ENCODE peak calls at places on chromosome 22, in four cellular contexts. O is neuronal stem cell; N is stimulated activated CD4-positive, alpha-beta T cell treated with anti-CD3 and anti-CD28 coated beads, Interleukin-4, amount 100 ng/mL, for 1 hour; Z is Kasumi-1. A is an unnamed sample.

GRCh38 chr22:21865041-21865440 is 2.4 kb downstream of the MAPK1 start:
- DNase-seq in O (no peak), N (no peak), Z (peak), A (peak)

GRCh38 chr22:37199839-37200161 is 11.8 kb upstream of the C1QTNF6 start:
- DNase-seq in O (no peak), N (no peak), Z (no peak), A (no peak)

GRCh38 chr22:36084717-36085116 is 56.1 kb upstream of the RBFOX2 start:
- DNase-seq in O (no peak), N (no peak), Z (no peak), A (no peak)

GRCh38 chr22:17665248-17665647 is 26.7 kb downstream of the BCL2L13 start:
- DNase-seq in O (no peak), N (no peak), Z (no peak), A (no peak)

GRCh38 chr22:23075525-23076216 is 5.4 kb downstream of the GNAZ start:
- DNase-seq in O (no peak), N (no peak), Z (no peak), A (no peak)

GRCh38 chr22:30224161-30224857 is 22.2 kb downstream of the LIF start:
- DNase-seq in O (no peak), N (no peak), Z (no peak), A (no peak)

GRCh38 chr22:29217827-29218757 is 12.4 kb downstream of the EMID1 start:
- DNase-seq in O (no peak), N (no peak), Z (no peak), A (no peak)

GRCh38 chr22:36086170-36086490 is 57.5 kb upstream of the RBFOX2 start:
- DNase-seq in O (no peak), N (no peak), Z (no peak), A (no peak)

GRCh38 chr22:29503811-29504372 is 23.9 kb downstream of the NEFH start:
- DNase-seq in O (no peak), N (no peak), Z (peak), A (peak)

GRCh38 chr22:24133187-24133965 is 47.9 kb upstream of the SUSD2 start:
- DNase-seq in O (no peak), N (no peak), Z (no peak), A (no peak)

GRCh38 chr22:25546751-25547150 is 17.7 kb upstream of the GRK3 start:
- DNase-seq in O (no peak), N (no peak), Z (peak), A (no peak)

GRCh38 chr22:46833228-46833627 is 70.8 kb downstream of the TBC1D22A start:
- DNase-seq in O (no peak), N (no peak), Z (no peak), A (no peak)